ENCODE peak calls at places on chromosome 1, in six cellular contexts. O, I, C, P, Z and N are unnamed samples.

GRCh38 chr1:6447818-6448748 is 17.9 kb downstream of the TNFRSF25 start:
- DNase-seq in O (no peak), C (peak), P (no peak), Z (peak), I (no peak), N (peak)

GRCh38 chr1:202088216-202088615 is 34.5 kb upstream of the GPR37L1 start:
- DNase-seq in Z (no peak), O (peak), I (no peak), P (peak), C (no peak), N (no peak)

GRCh38 chr1:221284028-221284427 is 404.8 kb downstream of the HLX start:
- DNase-seq in O (no peak), Z (no peak), C (no peak), P (peak), I (no peak), N (peak)

GRCh38 chr1:22154063-22154462 is 11.2 kb upstream of the WNT4 start:
- DNase-seq in P (no peak), I (no peak), C (no peak), Z (no peak), O (no peak), N (no peak)

GRCh38 chr1:84146375-84147032 is 2.4 kb downstream of the PRKACB start:
- DNase-seq in O (no peak), P (no peak), Z (no peak), C (no peak), I (no peak), N (peak)

GRCh38 chr1:910311-910880 is 13.3 kb upstream of the SAMD11 start:
- DNase-seq in C (no peak), Z (no peak), I (no peak), O (no peak), P (peak), N (no peak)

GRCh38 chr1:227914801-227915563 is 32.8 kb downstream of the WNT9A start:
- DNase-seq in Z (no peak), C (no peak), I (no peak), O (no peak), P (no peak), N (no peak)

GRCh38 chr1:5990913-5991783 is 1.1 kb downstream of the NPHP4 start:
- DNase-seq in C (no peak), I (no peak), O (peak), P (peak), Z (no peak), N (no peak)

GRCh38 chr1:115977481-115978258 is 1.4 kb downstream of the SLC22A15 start:
- DNase-seq in C (no peak), O (no peak), P (no peak), Z (peak), I (no peak), N (peak)

GRCh38 chr1:53807916-53808315 is 30.2 kb downstream of the NDC1 start:
- DNase-seq in C (no peak), P (no peak), Z (no peak), O (no peak), I (no peak), N (no peak)

GRCh38 chr1:219990782-219991510 is 55.4 kb downstream of the EPRS1 start:
- DNase-seq in I (no peak), P (peak), Z (peak), O (peak), C (no peak), N (peak)

GRCh38 chr1:222263791-222264190 is 284.1 kb downstream of the HHIPL2 start:
- DNase-seq in P (no peak), Z (no peak), O (no peak), I (no peak), C (no peak), N (no peak)

GRCh38 chr1:23825762-23826522 is 713 bp upstream of the HMGCL start:
- DNase-seq in C (no peak), Z (no peak), O (no peak), I (peak), P (no peak), N (no peak)

GRCh38 chr1:170261669-170262068 is 115.9 kb downstream of the NTMT2 start:
- DNase-seq in O (no peak), C (no peak), I (no peak), P (no peak), Z (no peak), N (no peak)

GRCh38 chr1:116115476-116115875 is 4.3 kb downstream of the MAB21L3 start:
- DNase-seq in O (no peak), C (no peak), Z (no peak), P (no peak), I (no peak), N (no peak)

DNA sequence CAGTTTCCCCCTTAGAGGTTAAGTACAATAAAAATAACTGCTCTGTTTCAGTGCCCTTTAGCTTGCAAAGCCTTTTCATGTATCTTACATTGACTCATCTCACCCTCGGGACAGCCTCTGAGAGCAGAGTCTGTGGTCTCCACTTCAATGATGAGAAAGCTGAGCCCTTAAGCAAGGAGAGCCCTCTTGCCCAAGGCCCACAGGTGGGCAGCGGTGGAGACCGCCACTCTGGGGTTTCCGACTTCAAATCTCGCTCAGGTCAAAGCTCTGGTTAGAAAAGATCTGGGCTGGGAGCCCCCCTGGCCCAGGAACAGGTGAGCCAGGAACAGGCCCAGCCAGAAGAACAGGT is 4.3 kb upstream of the PMVK start:
- DNase-seq in P (no peak), I (no peak), Z (no peak), C (no peak), O (no peak), N (no peak)
- TF ChIP-seq JUND in P (no peak), I (no peak), Z (no peak), C (no peak), O (no peak), N (no peak)

GRCh38 chr1:155324717-155325595 is 4.3 kb downstream of the RUSC1 start:
- DNase-seq in Z (peak), I (no peak), O (peak), P (peak), C (peak), N (peak)
- TF ChIP-seq SIN3A in Z (no peak), I (no peak), O (no peak), P (no peak), C (no peak), N (no peak)

DNA sequence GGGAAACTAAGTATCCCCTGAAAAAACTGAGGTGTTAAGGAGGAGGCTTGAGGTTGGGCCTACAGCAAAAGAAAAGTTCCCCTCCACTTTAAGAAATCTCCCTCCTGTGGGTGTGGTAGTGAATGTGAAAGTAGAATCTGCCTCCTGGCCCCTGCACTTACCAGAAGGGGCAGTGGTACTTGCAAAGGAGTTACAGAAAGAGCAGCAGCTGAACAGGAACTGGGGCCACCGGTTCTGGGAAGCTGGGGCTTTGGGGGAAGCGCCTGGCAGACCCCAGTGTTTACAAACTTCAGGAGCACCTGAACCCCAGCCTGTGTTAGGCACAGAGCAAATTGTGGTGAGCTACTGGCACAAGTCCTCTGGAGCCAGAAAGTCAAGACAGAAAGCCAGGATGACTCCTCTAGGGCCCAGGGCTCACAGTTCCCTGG is 250.2 kb upstream of the FGGY start:
- DNase-seq in O (no peak), I (peak), Z (no peak), P (no peak), C (no peak), N (no peak)
- TF ChIP-seq JUND in O (no peak), I (no peak), Z (no peak), P (no peak), C (no peak), N (no peak)

GRCh38 chr1:15454256-15454655 is 2.3 kb upstream of the CELA2A start:
- DNase-seq in Z (no peak), C (no peak), P (no peak), O (no peak), I (no peak), N (no peak)
- TF ChIP-seq SIN3A in Z (no peak), C (no peak), P (no peak), O (no peak), I (no peak), N (no peak)

DNA sequence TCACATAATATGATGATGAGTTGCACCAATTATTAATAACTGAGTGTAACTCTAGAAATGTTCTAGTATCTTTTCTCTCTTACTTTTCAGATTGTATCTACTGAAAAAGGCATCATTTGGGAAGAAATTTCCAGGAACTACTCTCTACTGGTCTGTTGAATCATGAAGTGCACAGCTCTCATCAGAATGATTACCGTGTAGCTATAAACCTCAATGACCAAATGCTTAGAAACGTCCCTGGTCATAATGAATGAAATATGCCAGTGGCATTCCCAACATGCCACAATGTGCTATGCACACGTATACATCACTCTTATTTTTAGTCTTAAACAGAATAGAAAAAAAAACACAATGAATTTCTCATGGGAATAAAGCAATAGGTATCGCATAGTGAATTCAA is 534.3 kb upstream of the OLFM3 start:
- DNase-seq in Z (no peak), O (no peak), I (no peak), C (no peak), P (no peak), N (no peak)
- TF ChIP-seq JUND in Z (no peak), O (no peak), I (no peak), C (no peak), P (no peak), N (no peak)

GRCh38 chr1:29142714-29143113 is 19.0 kb upstream of the TMEM200B start:
- DNase-seq in Z (no peak), I (no peak), P (no peak), C (no peak), O (no peak), N (no peak)

GRCh38 chr1:29148656-29149491 is 25.2 kb upstream of the TMEM200B start:
- DNase-seq in P (no peak), O (no peak), Z (no peak), I (no peak), C (no peak), N (no peak)

DNA sequence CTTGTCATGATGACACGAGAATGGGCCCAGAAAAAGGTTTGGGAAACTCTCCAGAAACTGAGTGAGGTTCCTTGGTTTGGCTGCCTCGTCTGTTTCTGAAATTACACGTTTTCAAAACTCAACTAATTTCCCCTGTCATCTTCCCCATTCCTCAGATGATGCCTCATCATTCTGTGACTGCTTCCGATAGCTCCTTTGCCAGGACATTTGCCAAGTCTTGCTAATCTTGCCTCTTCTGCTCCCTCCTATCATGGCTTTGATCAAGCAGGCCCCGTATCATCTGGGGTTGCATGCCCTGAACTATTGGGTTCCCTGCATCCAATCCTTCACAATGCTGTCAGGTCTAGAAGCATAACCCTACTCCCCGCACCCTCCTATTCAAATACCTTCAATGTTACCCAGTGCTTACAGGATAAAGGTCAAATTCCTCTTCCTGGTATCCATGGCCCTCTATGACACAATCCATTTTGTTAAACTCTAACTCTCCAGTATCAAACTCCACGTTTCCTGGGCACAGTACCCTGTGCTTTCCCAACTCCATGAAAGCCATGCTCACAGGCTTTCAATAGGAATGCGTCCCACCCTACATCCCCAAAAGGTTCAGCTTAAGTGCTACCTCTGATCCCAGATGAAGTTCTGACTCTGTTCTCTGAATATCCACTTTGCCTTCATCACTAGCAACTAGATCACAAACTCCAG is 22.2 kb upstream of the TMEM200B start:
- DNase-seq in Z (peak), P (no peak), I (no peak), O (no peak), C (no peak), N (no peak)
- TF ChIP-seq SIN3A in Z (no peak), P (no peak), I (no peak), O (no peak), C (no peak), N (no peak)

DNA sequence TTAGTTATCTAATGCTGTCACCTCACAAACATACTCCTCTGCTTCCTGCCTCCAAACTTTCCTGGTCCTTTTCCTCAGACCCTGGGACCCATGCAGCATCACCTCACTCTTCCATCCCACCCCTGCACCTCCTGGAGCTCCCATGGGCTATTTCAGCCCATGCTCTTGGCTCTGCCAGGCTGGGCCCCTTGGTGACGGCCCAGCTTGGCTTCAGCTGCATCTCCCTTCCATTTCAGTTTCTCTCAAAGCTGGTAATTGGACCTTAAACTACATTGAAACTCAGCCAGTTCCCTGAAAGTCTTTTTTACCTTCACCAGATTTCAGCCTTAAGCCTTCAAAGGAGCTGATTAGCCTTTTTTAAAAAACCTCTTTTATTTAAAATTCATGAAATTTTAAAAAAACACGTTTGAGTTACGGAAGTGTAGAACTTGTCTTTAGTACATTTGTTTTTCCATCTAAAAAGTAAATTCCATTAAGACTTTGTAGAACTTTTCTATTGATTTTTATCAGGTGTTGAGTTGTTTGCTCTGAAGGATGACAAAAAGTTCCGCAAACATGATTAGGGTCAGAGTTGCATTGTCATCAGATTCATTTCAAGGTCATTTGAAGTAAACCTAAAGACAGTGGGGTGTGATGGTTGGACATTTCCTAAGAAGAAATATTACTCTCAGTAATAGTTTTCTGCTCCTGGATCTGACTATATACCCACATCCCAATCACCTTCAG is 33.5 kb downstream of the AGT start:
- DNase-seq in C (no peak), Z (peak), P (no peak), I (no peak), O (no peak), N (no peak)
- TF ChIP-seq JUND in C (no peak), Z (no peak), P (no peak), I (no peak), O (no peak), N (no peak)

DNA sequence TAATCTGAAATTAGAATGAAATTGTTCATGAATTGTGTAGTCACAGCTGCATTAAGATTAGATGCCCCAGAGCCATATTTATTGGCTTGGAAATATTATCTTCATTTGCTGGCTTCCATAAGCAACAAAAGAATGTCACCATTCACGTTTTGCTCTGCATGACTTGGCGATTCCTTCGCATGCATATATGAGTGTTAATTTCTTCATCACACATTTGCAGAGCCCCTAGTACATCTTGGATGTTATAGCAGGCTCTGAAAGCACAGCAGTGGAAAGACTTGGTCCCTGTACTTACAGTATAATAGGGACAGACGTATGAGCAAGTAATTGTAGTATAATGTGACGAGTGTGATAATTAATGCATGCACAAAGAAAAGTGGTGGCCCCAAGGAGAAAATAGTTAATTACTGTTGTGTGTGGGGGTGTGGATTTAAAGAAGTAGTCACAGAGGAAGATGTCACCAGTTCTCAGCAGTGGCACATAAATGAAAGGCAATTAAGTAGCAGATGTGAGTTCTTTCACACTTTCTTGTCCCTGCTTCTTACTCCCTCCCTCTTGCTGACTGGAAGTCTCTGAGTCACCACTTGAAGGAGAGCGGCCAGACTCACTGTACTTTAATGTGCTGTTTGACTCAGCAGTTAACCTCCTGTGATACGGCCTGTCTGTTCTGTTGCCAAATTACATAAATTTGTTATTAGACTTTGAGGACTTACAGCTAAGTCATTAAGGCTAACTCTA is 21.0 kb downstream of the S100A10 start:
- DNase-seq in P (no peak), O (peak), C (no peak), I (no peak), Z (no peak), N (peak)
- TF ChIP-seq SIN3A in P (no peak), O (no peak), C (no peak), I (no peak), Z (no peak), N (peak)

GRCh38 chr1:230804396-230804795 is 57.2 kb downstream of the CAPN9 start:
- DNase-seq in Z (no peak), I (no peak), C (no peak), P (no peak), O (no peak), N (no peak)
- TF ChIP-seq JUND in Z (no peak), I (no peak), C (no peak), P (no peak), O (peak), N (no peak)